ENCODE peak calls at places on chromosomes 1 and 21, in five cellular contexts. G is endodermal cell; L is pons; N is activated CD4-positive, alpha-beta T cell treated with anti-CD3 and anti-CD28 coated beads for 48 hours; M is fibroblast of the aortic adventitia. Y is an unnamed sample.

GRCh38 chr1:245641384-245641783 is 486.6 kb downstream of the KIF26B start:
- DNase-seq in G (no peak), L (no peak), N (no peak), M (no peak), Y (no peak)

GRCh38 chr1:21436488-21437340 is 3.2 kb upstream of the NBPF3 start:
- DNase-seq in G (peak), L (no peak), N (no peak), M (no peak), Y (no peak)

GRCh38 chr1:236774926-236775325 is 20.2 kb upstream of the MTR start:
- DNase-seq in G (peak), L (peak), N (no peak), M (peak), Y (no peak)

GRCh38 chr1:226438007-226438406 is 30.1 kb upstream of the PARP1 start:
- DNase-seq in G (no peak), L (no peak), N (no peak), M (peak), Y (no peak)

GRCh38 chr1:84998642-84999280 is 1.8 kb upstream of the MCOLN2 start:
- DNase-seq in G (peak), L (no peak), N (peak), M (no peak), Y (no peak)

GRCh38 chr1:114032271-114033218 is 53.3 kb downstream of the OLFML3 start:
- DNase-seq in G (peak), L (peak), N (no peak), M (peak), Y (peak)

GRCh38 chr21:37073417-37074194 is 552 bp downstream of the TTC3 start:
- DNase-seq in G (no peak), L (peak), N (peak), M (peak), Y (peak)

GRCh38 chr1:201781447-201781846 is 47.5 kb upstream of the IPO9 start:
- DNase-seq in G (no peak), L (no peak), N (no peak), M (peak), Y (no peak)

GRCh38 chr1:97056386-97056785 is 334.8 kb downstream of the PTBP2 start:
- DNase-seq in G (no peak), L (no peak), N (no peak), M (no peak), Y (no peak)

GRCh38 chr21:21401444-21401843 is 403.2 kb downstream of the NCAM2 start:
- DNase-seq in G (no peak), L (no peak), N (no peak), M (no peak), Y (no peak)

GRCh38 chr1:42336978-42337377 is 1.9 kb upstream of the FOXJ3 start:
- DNase-seq in G (peak), L (no peak), N (no peak), M (no peak), Y (no peak)

GRCh38 chr1:31954607-31955283 is 16.6 kb upstream of the PTP4A2 start:
- DNase-seq in G (peak), L (peak), N (no peak), M (peak), Y (peak)

GRCh38 chr1:185453496-185454192 is 136.6 kb upstream of the IVNS1ABP start:
- DNase-seq in G (no peak), L (no peak), N (no peak), M (peak), Y (peak)

GRCh38 chr1:77430966-77431735 is 149.3 kb downstream of the AK5 start:
- DNase-seq in G (no peak), L (no peak), N (no peak), M (no peak), Y (no peak)

GRCh38 chr1:168045311-168045710 is 91.4 kb downstream of the GPR161 start:
- DNase-seq in G (no peak), L (no peak), N (no peak), M (no peak), Y (no peak)

GRCh38 chr1:244160455-244161020 is 109.5 kb downstream of the ZBTB18 start:
- DNase-seq in G (no peak), L (peak), N (no peak), M (no peak), Y (peak)

GRCh38 chr1:84677415-84678099 is 12.7 kb downstream of the SSX2IP start:
- DNase-seq in G (no peak), L (no peak), N (no peak), M (no peak), Y (no peak)

GRCh38 chr1:64309468-64309867 is 106.0 kb downstream of the UBE2U start:
- DNase-seq in G (no peak), L (peak), N (no peak), M (no peak), Y (no peak)

GRCh38 chr1:243257189-243257588 is 1.3 kb downstream of the SDCCAG8 start:
- DNase-seq in G (no peak), L (no peak), N (no peak), M (no peak), Y (no peak)

Y was measured in astrocyte.